ENCODE peak calls at places on chromosome 3, in five cellular contexts. Y is ecto neural progenitor cell, R is GM03348, C is T follicular helper cell, L is HepG2. Q is an unnamed sample.

GRCh38 chr3:186985713-186986364 is 55.5 kb downstream of the ST6GAL1 start:
- DNase-seq in R (no peak), C (no peak), Y (peak), L (no peak), Q (no peak)

GRCh38 chr3:52679139-52679538 is 6.6 kb downstream of the PBRM1 start:
- DNase-seq in L (no peak), R (no peak), C (no peak), Y (no peak), Q (no peak)

GRCh38 chr3:138594150-138594934 is at the start of gene CEP70:
- DNase-seq in L (peak), C (peak), R (peak), Y (peak), Q (peak)

GRCh38 chr3:126128504-126129407 is 44.8 kb upstream of the SLC41A3 start:
- DNase-seq in L (no peak), C (no peak), R (no peak), Y (peak), Q (no peak)

GRCh38 chr3:97961276-97961623 is 11.0 kb downstream of the RIOX2 start:
- DNase-seq in L (no peak), C (no peak), Y (no peak), R (no peak), Q (no peak)

GRCh38 chr3:196501316-196502064 is 2.1 kb downstream of the RNF168 start:
- DNase-seq in R (no peak), C (no peak), Y (no peak), L (no peak), Q (peak)

GRCh38 chr3:196127308-196128040 is 45.6 kb upstream of the TFRC start:
- DNase-seq in Y (no peak), L (no peak), R (no peak), C (no peak), Q (no peak)

GRCh38 chr3:40518848-40519247 is 5.9 kb upstream of the ZNF621 start:
- DNase-seq in Y (no peak), C (no peak), L (no peak), R (no peak), Q (no peak)

GRCh38 chr3:147656023-147656422 is 246.9 kb downstream of the ZIC1 start:
- DNase-seq in C (no peak), Y (no peak), R (peak), L (no peak), Q (no peak)

GRCh38 chr3:116155830-116156229 is 289.5 kb downstream of the LSAMP start:
- DNase-seq in Y (no peak), L (no peak), R (no peak), C (no peak), Q (peak)

GRCh38 chr3:81851166-81851565 is 89.7 kb upstream of the GBE1 start:
- DNase-seq in C (no peak), R (no peak), Y (no peak), L (no peak), Q (no peak)

GRCh38 chr3:50226888-50227389 is 9.1 kb upstream of the GNAI2 start:
- DNase-seq in C (no peak), L (no peak), R (peak), Y (no peak), Q (peak)

Q was measured in mesenchymal stem cell.